ENCODE peak calls at places on chromosomes 5 and 9, in nine cellular contexts. O is coronary artery; X is lung; L is HFFc6; J is mesothelial cell of epicardium; D is kidney; C is activated CD8-positive, alpha-beta T cell treated with anti-CD3 and anti-CD28 coated beads for 36 hours; Z is astrocyte of the cerebellum; W is HFF-Myc. Q is an unnamed sample.

GRCh38 chr9:70475211-70475610 is 60.8 kb upstream of the KLF9 start:
- DNase-seq in L (no peak), X (no peak), W (no peak), D (no peak), Z (no peak), C (no peak), J (no peak), O (no peak), Q (no peak)

GRCh38 chr5:133420440-133421301 is 191.7 kb downstream of the FSTL4 start:
- DNase-seq in L (no peak), J (no peak), X (no peak), Z (no peak), D (no peak), O (no peak), W (no peak), C (no peak), Q (no peak)

GRCh38 chr9:38443181-38443580 is 18.9 kb upstream of the IGFBPL1 start:
- DNase-seq in X (no peak), W (peak), O (no peak), D (no peak), J (no peak), C (no peak), L (no peak), Z (no peak), Q (no peak)

GRCh38 chr5:136208946-136209345 is 16.0 kb upstream of the SMIM32 start:
- DNase-seq in D (peak), Z (no peak), O (no peak), X (no peak), W (no peak), L (no peak), J (no peak), C (no peak), Q (no peak)

GRCh38 chr9:34741628-34742027 is 31.7 kb upstream of the CCL21 start:
- DNase-seq in O (no peak), D (no peak), X (no peak), L (no peak), C (no peak), Z (no peak), W (no peak), J (no peak), Q (no peak)

GRCh38 chr5:172115541-172115982 is 72.5 kb downstream of the STK10 start:
- DNase-seq in X (no peak), J (no peak), Z (no peak), W (no peak), L (no peak), O (no peak), D (peak), C (peak), Q (no peak)

GRCh38 chr9:93531374-93531773 is 45.0 kb upstream of the PHF2 start:
- DNase-seq in D (no peak), O (no peak), X (no peak), J (no peak), W (no peak), Z (no peak), L (no peak), C (no peak), Q (no peak)

GRCh38 chr5:57718155-57718554 is 235.5 kb upstream of the ACTBL2 start:
- DNase-seq in X (no peak), L (no peak), J (no peak), W (no peak), C (no peak), Z (no peak), O (no peak), D (no peak), Q (no peak)

GRCh38 chr5:31823477-31823876 is 184.5 kb downstream of the PDZD2 start:
- DNase-seq in C (no peak), W (no peak), D (no peak), L (no peak), X (no peak), Z (no peak), J (no peak), O (no peak), Q (no peak)

GRCh38 chr5:108720416-108720815 is 27.3 kb upstream of the FER start:
- DNase-seq in D (no peak), C (peak), J (no peak), O (no peak), X (no peak), W (no peak), L (no peak), Z (no peak), Q (no peak)

GRCh38 chr5:139574641-139575312 is 13.6 kb downstream of the UBE2D2 start:
- DNase-seq in D (no peak), Z (peak), O (no peak), W (no peak), J (no peak), C (peak), X (no peak), L (peak), Q (no peak)

GRCh38 chr5:178331491-178331981 is 98.9 kb upstream of the PHYKPL start:
- DNase-seq in C (no peak), W (no peak), L (no peak), D (peak), Z (no peak), J (peak), O (no peak), X (peak), Q (no peak)

GRCh38 chr5:42985129-42986037 is 54.7 kb downstream of the ANXA2R start:
- DNase-seq in Z (no peak), X (no peak), J (no peak), D (no peak), O (no peak), L (peak), C (no peak), W (no peak), Q (no peak)

GRCh38 chr9:117691367-117691766 is 12.8 kb upstream of the TLR4 start:
- DNase-seq in C (no peak), J (no peak), Z (no peak), X (no peak), O (no peak), W (no peak), L (no peak), D (no peak), Q (no peak)

GRCh38 chr5:115423541-115423940 is 121.0 kb downstream of the FEM1C start:
- DNase-seq in C (no peak), L (no peak), W (no peak), J (no peak), X (peak), Z (no peak), D (no peak), O (no peak), Q (no peak)

GRCh38 chr9:93252116-93252780 is 68.3 kb downstream of the WNK2 start:
- DNase-seq in D (peak), Z (no peak), L (no peak), J (no peak), X (no peak), W (no peak), O (no peak), C (no peak), Q (no peak)

GRCh38 chr9:94931725-94932124 is 205.2 kb downstream of the AOPEP start:
- DNase-seq in W (no peak), Z (no peak), O (no peak), X (no peak), C (no peak), D (no peak), L (no peak), J (no peak), Q (no peak)

GRCh38 chr5:94471496-94471895 is 146.9 kb downstream of the KIAA0825 start:
- DNase-seq in O (no peak), W (no peak), Z (no peak), J (no peak), C (no peak), X (no peak), L (no peak), D (no peak), Q (no peak)

GRCh38 chr5:9361835-9362234 is 184.0 kb downstream of the SEMA5A start:
- DNase-seq in J (no peak), X (peak), O (no peak), Z (no peak), W (no peak), C (peak), L (peak), D (no peak), Q (no peak)

GRCh38 chr5:72503888-72504491 is 3.2 kb downstream of the ZNF366 start:
- DNase-seq in O (no peak), C (no peak), W (no peak), Z (no peak), L (peak), J (no peak), X (no peak), D (no peak), Q (no peak)

GRCh38 chr9:36119476-36119875 is 17.1 kb upstream of the GLIPR2 start:
- DNase-seq in J (no peak), D (no peak), C (no peak), W (no peak), L (no peak), X (no peak), Z (no peak), O (no peak), Q (no peak)

DNA sequence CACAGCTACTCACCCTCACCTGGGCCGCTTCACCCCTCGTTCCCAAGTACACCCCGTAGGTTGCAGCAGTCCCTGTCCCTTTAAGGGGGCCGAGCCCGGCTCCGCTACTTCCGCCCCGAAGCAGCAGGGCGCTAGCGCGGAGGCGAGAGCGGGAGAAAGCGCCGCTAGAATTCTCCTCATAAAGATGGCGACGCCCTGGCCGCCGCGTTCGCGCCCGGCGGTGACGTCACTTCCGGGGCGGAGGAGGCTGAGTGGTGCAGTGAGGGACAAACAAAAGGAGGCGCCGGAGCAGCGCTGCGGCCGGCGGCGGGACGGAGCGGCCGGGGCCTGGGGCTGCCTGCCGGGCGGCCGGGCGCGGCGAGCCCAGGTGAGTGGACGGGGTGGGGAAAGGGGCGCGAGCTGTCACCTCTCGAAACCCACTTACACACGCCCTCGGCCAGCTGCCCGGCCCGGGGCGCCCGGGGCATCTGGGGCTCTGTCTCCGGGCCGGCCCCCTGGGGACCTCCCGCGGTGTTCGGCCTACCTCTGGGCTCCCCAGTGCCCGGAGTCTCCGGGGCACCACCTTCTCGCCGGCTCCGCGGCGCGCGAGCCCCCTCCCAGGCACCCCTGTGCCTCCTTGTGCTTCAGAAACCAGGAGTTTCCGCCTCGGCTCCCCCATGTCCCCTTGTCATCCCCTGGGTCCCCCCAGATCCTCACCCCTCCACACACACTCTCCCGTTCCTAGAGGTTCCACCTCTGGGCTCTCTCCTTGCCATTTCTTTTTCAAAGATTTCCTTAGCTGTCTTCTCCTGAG is at the start of the genes KYAT1 and LRRC8A:
- DNase-seq in Z (peak), L (peak), C (peak), D (peak), W (peak), J (peak), O (peak), X (peak), Q (peak)
- TF ChIP-seq CTCF in Z (no peak), L (peak), C (no peak), D (peak), W (no peak), J (no peak), O (no peak), X (peak), Q (no peak)

DNA sequence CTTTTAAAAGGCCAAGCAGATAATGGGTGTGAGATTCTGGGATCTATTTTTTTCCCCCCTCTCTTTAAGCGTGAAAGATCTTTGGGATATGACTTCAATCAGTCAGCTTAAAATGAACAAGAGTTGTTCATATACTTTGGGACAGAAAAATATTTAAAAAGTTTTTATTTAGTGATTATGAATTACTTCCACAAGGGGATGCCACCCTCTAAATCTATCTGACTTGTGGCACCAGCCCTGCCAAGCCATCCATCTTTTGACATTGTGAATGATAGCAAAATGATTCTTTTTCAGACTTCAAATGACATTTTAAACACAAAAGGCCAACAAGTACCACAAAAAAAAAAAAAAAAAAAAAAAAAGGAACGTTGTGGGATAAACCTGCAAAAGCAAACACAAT is 111.0 kb upstream of the HMHB1 start:
- DNase-seq in X (no peak), O (no peak), J (no peak), L (no peak), W (no peak), D (no peak), Z (no peak), C (no peak), Q (no peak)
- TF ChIP-seq CTCF in X (no peak), O (no peak), J (no peak), L (peak), W (peak), D (no peak), Z (no peak), C (no peak), Q (no peak)

GRCh38 chr9:109972026-109973005 is 192.3 kb downstream of the PALM2AKAP2 start:
- DNase-seq in D (no peak), L (no peak), O (no peak), Z (no peak), W (no peak), J (no peak), X (no peak), C (peak), Q (no peak)
- TF ChIP-seq CTCF in D (no peak), L (peak), O (no peak), Z (no peak), W (no peak), J (no peak), X (no peak), C (no peak), Q (no peak)

GRCh38 chr5:19314840-19315239 is 673.2 kb downstream of the CDH18 start:
- DNase-seq in W (no peak), J (no peak), L (no peak), Z (no peak), D (no peak), C (no peak), X (no peak), O (no peak), Q (no peak)
- TF ChIP-seq CTCF in W (no peak), J (no peak), L (no peak), Z (no peak), D (no peak), C (no peak), X (no peak), O (no peak), Q (no peak)

GRCh38 chr5:75053286-75054109 is 1.1 kb upstream of the GCNT4 start:
- DNase-seq in J (peak), D (peak), X (peak), C (peak), W (no peak), Z (no peak), O (peak), L (peak), Q (peak)
- TF ChIP-seq CTCF in J (no peak), D (peak), X (no peak), C (no peak), W (no peak), Z (no peak), O (no peak), L (peak), Q (peak)

GRCh38 chr5:112304743-112305142 is 114.3 kb downstream of the EPB41L4A start:
- DNase-seq in X (no peak), W (no peak), C (no peak), L (no peak), O (no peak), J (no peak), D (no peak), Z (no peak), Q (no peak)
- TF ChIP-seq CTCF in X (no peak), W (no peak), C (no peak), L (no peak), O (no peak), J (no peak), D (no peak), Z (no peak), Q (no peak)

GRCh38 chr9:14868772-14869583 is 41.2 kb downstream of the FREM1 start:
- DNase-seq in W (no peak), J (no peak), C (no peak), D (no peak), Z (no peak), X (no peak), L (no peak), O (no peak), Q (no peak)

GRCh38 chr9:14868418-14868771 is 41.8 kb downstream of the FREM1 start:
- DNase-seq in W (no peak), D (no peak), J (no peak), L (no peak), X (no peak), O (no peak), C (no peak), Z (no peak), Q (no peak)

GRCh38 chr9:14865206-14865605 is 45.0 kb downstream of the FREM1 start:
- DNase-seq in C (no peak), W (no peak), L (no peak), J (no peak), O (no peak), D (no peak), X (no peak), Z (no peak), Q (no peak)

GRCh38 chr9:14866200-14866749 is 44.0 kb downstream of the FREM1 start:
- DNase-seq in Z (no peak), O (no peak), C (no peak), X (no peak), J (no peak), L (no peak), W (no peak), D (no peak), Q (no peak)

GRCh38 chr9:14863402-14863801 is 46.8 kb downstream of the FREM1 start:
- DNase-seq in W (no peak), L (no peak), Z (no peak), D (no peak), C (no peak), O (no peak), J (no peak), X (no peak), Q (no peak)
- TF ChIP-seq CTCF in W (no peak), L (peak), Z (no peak), D (no peak), C (no peak), O (no peak), J (no peak), X (no peak), Q (no peak)

GRCh38 chr9:124840300-124840833 is 12.9 kb upstream of the WDR38 start:
- DNase-seq in Z (no peak), X (no peak), L (no peak), W (no peak), O (no peak), C (no peak), J (no peak), D (peak), Q (no peak)
- TF ChIP-seq CTCF in Z (peak), X (no peak), L (peak), W (peak), O (no peak), C (no peak), J (no peak), D (no peak), Q (peak)

DNA sequence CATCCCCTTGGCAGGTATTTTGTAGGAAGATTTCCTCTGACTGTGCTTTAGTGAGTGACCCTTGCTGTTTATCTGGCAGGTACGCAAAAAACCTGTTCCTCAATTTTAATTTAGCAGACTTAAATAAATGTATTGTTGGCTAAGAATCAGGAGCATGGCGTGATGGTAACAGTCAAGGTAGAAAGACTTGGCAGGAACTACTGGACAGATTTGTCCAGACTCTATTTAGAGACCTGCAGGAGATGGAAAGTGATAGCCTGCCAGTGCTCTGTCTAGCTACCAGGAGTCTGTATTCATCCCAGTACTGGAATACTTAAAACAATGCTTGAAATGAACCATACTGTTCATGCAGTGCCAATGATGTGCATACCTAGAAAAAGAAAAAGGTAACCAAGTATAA is 78.8 kb upstream of the MAST4 start:
- DNase-seq in D (no peak), O (no peak), Z (no peak), X (no peak), J (no peak), C (no peak), L (no peak), W (no peak), Q (no peak)
- TF ChIP-seq CTCF in D (no peak), O (no peak), Z (no peak), X (no peak), J (no peak), C (no peak), L (no peak), W (no peak), Q (no peak)

GRCh38 chr5:160793500-160793899 is 58.5 kb downstream of the ATP10B start:
- DNase-seq in Z (no peak), D (no peak), L (no peak), W (no peak), O (no peak), X (no peak), C (no peak), J (no peak), Q (no peak)
- TF ChIP-seq CTCF in Z (no peak), D (no peak), L (no peak), W (no peak), O (no peak), X (no peak), C (no peak), J (no peak), Q (no peak)